ENCODE peak calls at places on chromosome 6, in four cellular contexts. B is hepatocyte, E is fibroblast of lung, W is PC-9. G is an unnamed sample. For H3K4me1, the result is how much of the 10 kb centered on the place peaks cover.

GRCh38 chr6:129191275-129191674 is 308.3 kb downstream of the LAMA2 start:
- DNase-seq in B (no peak), W (no peak), E (no peak), G (no peak)

GRCh38 chr6:45986746-45987274 is 28.9 kb downstream of the CLIC5 start:
- DNase-seq in E (no peak), B (no peak), W (no peak), G (no peak)

GRCh38 chr6:80605165-80605989 is 498.9 kb downstream of the BCKDHB start:
- DNase-seq in B (peak), E (peak), W (no peak), G (peak)

GRCh38 chr6:38492031-38492430 is 147.7 kb downstream of the BTBD9 start:
- DNase-seq in W (no peak), B (no peak), E (no peak), G (no peak)

GRCh38 chr6:134896881-134897280 is 53.0 kb downstream of the ALDH8A1 start:
- DNase-seq in E (no peak), W (no peak), B (no peak), G (no peak)

GRCh38 chr6:133978896-133979240 is 25.8 kb downstream of the TBPL1 start:
- DNase-seq in B (no peak), W (no peak), E (no peak), G (no peak)

GRCh38 chr6:28876702-28877101 is 47.1 kb downstream of the TRIM27 start:
- DNase-seq in W (no peak), E (no peak), B (no peak), G (no peak)

GRCh38 chr6:48567016-48567415 is 456.0 kb upstream of the PTCHD4 start:
- DNase-seq in W (no peak), E (peak), B (no peak), G (peak)

GRCh38 chr6:107866606-107867301 is 42.6 kb upstream of the SCML4 start:
- DNase-seq in B (peak), E (peak), W (no peak), G (no peak)
- TF ChIP-seq CTCF in B (peak), E (peak), W (peak), G (peak)

DNA sequence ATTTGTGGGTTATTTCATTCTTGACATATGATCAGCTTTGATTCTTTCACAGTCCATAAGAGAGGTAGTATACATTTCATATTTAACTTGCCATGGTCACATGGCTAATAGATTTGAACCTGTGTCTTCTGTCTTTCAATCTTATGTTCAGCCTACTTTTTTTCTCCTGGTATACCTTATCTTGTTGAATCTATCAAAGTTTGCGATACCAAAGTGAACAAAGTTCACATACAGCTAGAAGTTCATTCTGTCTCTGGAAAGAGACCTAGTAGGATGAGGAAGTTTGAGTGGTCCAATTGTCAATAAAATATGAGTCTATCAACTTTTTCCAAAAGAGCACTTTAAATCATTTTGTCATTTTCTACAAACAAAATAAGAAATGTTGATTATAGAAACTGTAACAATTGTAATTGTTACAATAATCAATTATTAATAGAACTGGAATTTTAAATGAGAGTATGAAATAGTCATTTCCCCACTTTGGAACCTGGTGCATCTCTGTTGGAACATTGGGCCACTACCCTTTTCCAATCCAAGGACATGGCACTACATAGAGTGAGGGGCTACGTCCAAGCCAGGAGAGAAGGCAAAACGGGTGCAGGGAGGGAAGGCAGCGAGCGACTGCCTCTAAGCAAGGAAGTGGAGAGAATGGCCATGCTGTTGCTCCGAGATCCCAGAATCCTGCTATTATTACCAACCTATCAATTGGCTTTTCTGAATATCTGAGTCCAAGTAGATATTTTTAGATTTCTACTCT is 194.2 kb upstream of the FOXQ1 start:
- DNase-seq in W (no peak), E (no peak), B (no peak), G (no peak)
- H3K4me1 ChIP-seq in W (under half), E (under half), B (under half), G (under half)

GRCh38 chr6:8543714-8544113 is 108.4 kb upstream of the SLC35B3 start:
- DNase-seq in E (no peak), B (no peak), W (no peak), G (no peak)

GRCh38 chr6:8536122-8536521 is 100.8 kb upstream of the SLC35B3 start:
- DNase-seq in B (no peak), E (no peak), W (no peak), G (peak)

GRCh38 chr6:8535505-8535904 is 100.2 kb upstream of the SLC35B3 start:
- DNase-seq in E (no peak), W (no peak), B (no peak), G (peak)

DNA sequence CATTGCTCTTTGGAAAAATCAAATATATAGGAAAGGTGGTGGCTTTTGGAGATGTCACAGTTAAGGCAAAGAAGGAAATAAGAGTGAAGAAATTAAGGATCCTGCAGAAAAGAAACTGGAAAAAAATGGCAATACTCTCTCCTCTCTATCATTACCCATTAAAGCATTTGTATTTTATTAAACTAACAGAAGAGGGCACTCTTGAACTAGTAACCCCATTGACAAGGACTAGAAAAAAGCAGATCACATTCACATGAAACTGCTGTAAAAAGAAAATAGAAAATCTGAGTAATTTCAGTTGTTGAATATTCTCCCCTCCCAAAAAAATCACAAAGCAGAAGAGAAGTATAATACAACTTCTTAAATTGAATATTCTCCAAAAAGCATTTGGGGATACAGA is 104.1 kb upstream of the SLC35B3 start:
- DNase-seq in E (peak), B (no peak), W (no peak), G (peak)
- TF ChIP-seq CTCF in E (no peak), B (peak), W (peak), G (peak)

GRCh38 chr6:158043586-158044524 is 62.2 kb downstream of the SYNJ2 start:
- DNase-seq in B (peak), W (peak), E (no peak), G (no peak)
- H3K4me1 ChIP-seq in B (half or more), W (under half), E (under half), G (under half)

GRCh38 chr6:107660839-107661238 is 163.3 kb downstream of the SCML4 start:
- DNase-seq in B (no peak), W (no peak), E (no peak), G (no peak)
- TF ChIP-seq CTCF in B (no peak), W (no peak), E (no peak), G (no peak)

DNA sequence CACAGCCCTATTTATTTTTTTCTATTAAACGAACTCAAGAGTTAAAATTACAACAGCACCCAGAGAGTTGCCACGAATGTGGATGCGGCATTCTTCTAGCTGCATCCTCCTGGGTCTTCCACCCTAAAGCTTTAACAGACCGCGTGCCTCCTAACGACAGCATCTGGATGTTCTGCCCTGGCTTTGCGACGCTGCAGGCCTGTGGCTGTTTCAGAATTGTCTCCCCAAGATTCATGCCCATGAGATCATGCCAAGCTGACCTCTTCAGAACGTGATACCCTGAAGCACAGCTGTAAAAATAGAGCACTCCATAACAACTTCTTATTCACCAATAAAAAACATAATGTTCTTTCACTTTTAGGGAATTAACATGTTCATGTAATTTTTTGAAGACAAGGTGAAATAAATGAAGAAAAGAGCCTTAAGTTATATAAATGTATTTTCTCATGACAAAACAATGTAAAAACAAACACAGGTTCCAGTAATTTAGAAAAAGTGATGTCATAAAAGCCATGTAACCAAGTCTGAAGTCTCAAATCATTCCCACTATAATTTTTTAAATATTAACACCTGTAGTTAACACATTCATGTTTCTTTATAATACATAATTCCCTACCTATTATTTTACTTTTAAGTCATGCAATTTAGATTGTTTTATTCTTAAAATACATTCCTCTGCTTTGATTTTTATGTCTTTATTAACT is 26.5 kb downstream of the HIVEP2 start:
- DNase-seq in W (no peak), E (peak), B (no peak), G (no peak)
- H3K4me1 ChIP-seq in W (under half), E (under half), B (under half), G (under half)

GRCh38 chr6:137005073-137005472 is 39.7 kb downstream of the IL20RA start:
- DNase-seq in E (no peak), B (no peak), W (no peak), G (no peak)

GRCh38 chr6:137001977-137002302 is 42.8 kb downstream of the IL20RA start:
- DNase-seq in B (no peak), W (no peak), E (no peak), G (no peak)

GRCh38 chr6:137008204-137008603 is 36.6 kb downstream of the IL20RA start:
- DNase-seq in W (no peak), E (no peak), B (no peak), G (no peak)

GRCh38 chr6:137002505-137002904 is 42.3 kb downstream of the IL20RA start:
- DNase-seq in E (no peak), B (no peak), W (peak), G (no peak)

DNA sequence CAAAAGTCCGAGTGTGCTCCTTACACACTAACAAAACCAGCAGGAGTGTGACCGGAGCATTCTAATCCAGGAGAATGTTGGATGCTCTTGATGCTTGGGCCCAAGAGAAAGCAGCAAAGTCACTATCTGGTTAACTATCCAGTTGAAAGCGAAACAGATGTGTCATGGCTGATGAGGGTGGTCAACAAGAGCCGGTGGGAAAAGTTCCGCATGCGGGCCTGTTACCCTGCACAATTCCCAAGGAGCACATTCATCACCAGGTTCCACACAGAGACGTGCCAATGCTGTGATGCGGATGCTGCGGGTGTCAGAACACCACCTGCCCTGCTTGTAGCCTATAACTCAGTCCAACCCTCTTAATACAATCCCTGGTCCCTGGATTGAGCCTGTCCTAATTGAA is 38.7 kb downstream of the IL20RA start:
- DNase-seq in B (no peak), E (no peak), W (no peak), G (no peak)
- TF ChIP-seq CTCF in B (no peak), E (no peak), W (no peak), G (no peak)

DNA sequence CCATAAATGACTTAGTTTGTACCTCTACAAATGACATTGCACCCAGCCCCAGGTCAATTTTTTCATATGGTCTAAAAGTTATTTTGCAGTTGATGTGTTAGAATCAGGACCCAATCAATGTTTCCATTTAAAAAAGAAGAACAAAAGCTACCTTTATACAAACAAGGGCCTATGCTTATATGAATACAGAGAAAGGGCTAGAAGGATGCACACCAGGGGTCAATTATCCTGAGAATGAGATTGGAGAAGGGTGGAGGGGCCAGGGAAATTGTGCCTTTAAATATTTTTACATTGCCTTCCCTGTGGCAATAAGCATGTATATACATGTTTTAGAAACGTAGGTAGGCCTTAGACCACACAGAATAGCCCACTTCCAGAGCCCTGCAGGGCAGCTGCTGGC is 12.7 kb downstream of the EXOC2 start:
- DNase-seq in E (no peak), B (no peak), W (no peak), G (no peak)
- H3K4me1 ChIP-seq in E (under half), B (under half), W (under half), G (under half)

GRCh38 chr6:82840571-82840970 is 225.1 kb downstream of the UBE3D start:
- DNase-seq in W (no peak), E (peak), B (no peak), G (peak)
- TF ChIP-seq CTCF in W (no peak), E (no peak), B (no peak), G (no peak)

DNA sequence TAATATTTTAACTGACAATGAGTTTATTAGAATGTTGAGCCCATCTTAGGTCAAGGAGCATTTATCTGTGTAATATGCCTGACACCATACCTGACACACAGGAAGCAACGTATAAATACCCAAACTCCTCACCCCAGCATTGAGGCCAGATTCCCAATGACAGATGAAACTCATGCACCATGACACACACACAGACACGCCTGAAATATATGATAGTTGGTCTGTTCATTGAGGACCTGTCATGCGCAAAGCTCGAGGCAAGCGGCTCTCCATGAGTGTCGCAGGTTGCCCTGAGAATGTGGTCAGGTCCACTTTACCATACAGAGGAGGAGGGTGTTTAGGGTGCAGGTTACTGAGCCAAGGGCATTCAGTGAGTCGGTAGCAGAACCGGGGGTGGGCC is 64.1 kb downstream of the GFOD1 start:
- DNase-seq in E (no peak), W (no peak), B (no peak), G (no peak)
- H3K4me1 ChIP-seq in E (under half), W (under half), B (under half), G (under half)

G was measured in foreskin keratinocyte.